ENCODE peak calls at places on chromosomes 13 and 19, in eight cellular contexts. F, J, E, U, S, I, M and X are unnamed samples.

GRCh38 chr19:50022823-50023222 is 2.3 kb downstream of the VRK3 start:
- DNase-seq in F (no peak), J (no peak), E (no peak), U (no peak), S (no peak), I (no peak), M (no peak), X (no peak)

GRCh38 chr13:30376426-30377311 is 45.6 kb upstream of the UBE2L5 start:
- DNase-seq in F (no peak), J (no peak), E (no peak), U (peak; percentile 32), S (no peak), I (no peak), M (no peak), X (no peak)

GRCh38 chr19:40321566-40322270 is 26.5 kb downstream of the C19orf47 start:
- DNase-seq in F (no peak), J (peak; percentile 50), E (no peak), U (no peak), S (no peak), I (no peak), M (no peak), X (no peak)

GRCh38 chr19:3027292-3027691 is 1.8 kb downstream of the TLE2 start:
- DNase-seq in F (no peak), J (peak; percentile 90), E (no peak), U (no peak), S (no peak), I (no peak), M (no peak), X (no peak)

GRCh38 chr19:7582446-7582845 is 13.2 kb upstream of the CAMSAP3 start:
- DNase-seq in F (no peak), J (no peak), E (no peak), U (no peak), S (no peak), I (no peak), M (no peak), X (no peak)

GRCh38 chr13:80883545-80883944 is 542.6 kb upstream of the SPRY2 start:
- DNase-seq in F (no peak), J (no peak), E (no peak), U (no peak), S (no peak), I (no peak), M (no peak), X (no peak)

GRCh38 chr13:70630247-70630646 is 522.0 kb upstream of the KLHL1 start:
- DNase-seq in F (no peak), J (no peak), E (no peak), U (no peak), S (no peak), I (no peak), M (no peak), X (no peak)

GRCh38 chr19:4376991-4377781 is 23.2 kb downstream of the SH3GL1 start:
- DNase-seq in F (peak; percentile 77), J (peak; percentile 84), E (no peak), U (no peak), S (no peak), I (no peak), M (peak; percentile 73), X (peak; percentile 87)

GRCh38 chr19:35429698-35430097 is 18.4 kb upstream of the FFAR2 start:
- DNase-seq in F (no peak), J (no peak), E (no peak), U (no peak), S (no peak), I (no peak), M (no peak), X (no peak)

GRCh38 chr19:1495051-1495798 is 4.2 kb downstream of the REEP6 start:
- DNase-seq in F (no peak), J (no peak), E (no peak), U (no peak), S (no peak), I (no peak), M (peak; percentile 12), X (no peak)

GRCh38 chr13:29548722-29549446 is 46.6 kb downstream of the SLC7A1 start:
- DNase-seq in F (no peak), J (no peak), E (peak; percentile 95), U (no peak), S (no peak), I (no peak), M (peak; percentile 53), X (no peak)

GRCh38 chr13:23273498-23273897 is 92.7 kb downstream of the SGCG start:
- DNase-seq in F (no peak), J (no peak), E (no peak), U (no peak), S (no peak), I (no peak), M (no peak), X (no peak)
- H3K27ac ChIP-seq in F (no peak overlapping the region), J (no peak overlapping the region), E (no peak overlapping the region), U (no peak overlapping the region), S (no peak overlapping the region), I (no peak overlapping the region), M (no peak overlapping the region), X (no peak overlapping the region)

GRCh38 chr19:31335716-31336115 is 13.5 kb downstream of the TSHZ3 start:
- DNase-seq in F (no peak), J (no peak), E (no peak), U (no peak), S (no peak), I (no peak), M (no peak), X (no peak)

GRCh38 chr19:31339405-31339804 is 9.8 kb downstream of the TSHZ3 start:
- DNase-seq in F (no peak), J (no peak), E (peak; percentile 69), U (no peak), S (no peak), I (no peak), M (no peak), X (no peak)

GRCh38 chr19:31334849-31335624 is 14.2 kb downstream of the TSHZ3 start:
- DNase-seq in F (no peak), J (no peak), E (no peak), U (no peak), S (peak; percentile 27), I (no peak), M (no peak), X (no peak)

GRCh38 chr19:31338069-31338767 is 11.0 kb downstream of the TSHZ3 start:
- DNase-seq in F (no peak), J (no peak), E (peak; percentile 42), U (peak; percentile 80), S (no peak), I (no peak), M (peak; percentile 30), X (peak; percentile 43)

DNA sequence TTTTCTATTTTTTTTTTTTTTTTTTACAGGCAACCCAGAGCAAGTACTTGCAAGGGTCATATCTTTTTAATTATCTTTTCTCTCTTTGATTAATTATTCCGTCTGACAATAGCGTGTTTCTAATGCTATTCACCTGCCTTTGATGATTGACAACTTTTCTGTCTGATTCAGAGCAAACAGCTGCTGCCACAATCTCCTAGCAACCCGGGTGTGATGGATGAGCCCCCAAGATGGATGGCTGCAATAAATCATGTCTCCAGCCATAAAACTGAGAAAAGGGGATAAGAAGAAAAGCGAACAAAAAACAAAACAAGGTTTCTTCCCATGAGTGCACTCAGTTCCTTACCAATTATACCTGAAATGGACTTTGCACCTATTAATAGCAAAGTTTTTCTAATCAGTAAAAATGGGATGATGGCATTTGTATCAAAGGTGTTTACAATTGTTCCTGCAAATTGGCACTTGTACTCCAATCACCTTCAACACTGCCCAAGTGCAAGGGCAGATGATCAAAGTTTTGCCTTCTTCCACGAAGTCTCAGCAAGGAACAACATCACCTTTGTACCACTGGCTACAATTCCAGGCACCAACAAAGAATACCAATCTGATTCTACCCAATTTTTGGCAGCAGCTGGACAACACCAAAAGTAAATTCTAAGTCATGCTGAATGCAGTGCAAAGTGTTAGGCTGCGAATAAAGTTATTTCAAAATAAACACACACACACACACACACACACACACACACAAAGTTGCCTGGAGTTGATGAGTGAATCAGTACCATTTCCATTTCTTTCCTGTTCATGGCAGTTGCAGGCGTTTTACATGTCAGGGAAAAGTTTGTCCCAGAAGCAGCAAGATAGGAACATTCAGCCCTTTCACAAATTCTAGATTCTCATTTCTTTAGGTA is 12.0 kb downstream of the TSHZ3 start:
- DNase-seq in F (no peak), J (no peak), E (no peak), U (no peak), S (no peak), I (no peak), M (no peak), X (no peak)
- TF ChIP-seq CTCF in F (no peak), J (no peak), E (no peak), U (no peak), S (no peak), I (no peak), M (no peak), X (no peak)

GRCh38 chr19:45115809-45116615 is 23.0 kb downstream of the PPP1R37 start:
- DNase-seq in F (peak; percentile 67), J (no peak), E (no peak), U (no peak), S (no peak), I (no peak), M (no peak), X (peak; percentile 73)

GRCh38 chr19:45114116-45114515 is 21.1 kb downstream of the PPP1R37 start:
- DNase-seq in F (no peak), J (no peak), E (no peak), U (no peak), S (no peak), I (no peak), M (no peak), X (no peak)

GRCh38 chr19:45110811-45111210 is 17.8 kb downstream of the PPP1R37 start:
- DNase-seq in F (no peak), J (peak; percentile 19), E (no peak), U (no peak), S (no peak), I (no peak), M (no peak), X (no peak)

GRCh38 chr19:45112111-45112827 is 19.3 kb downstream of the PPP1R37 start:
- DNase-seq in F (no peak), J (peak; percentile 27), E (no peak), U (no peak), S (no peak), I (no peak), M (no peak), X (no peak)

GRCh38 chr19:45113628-45114027 is 20.6 kb downstream of the PPP1R37 start:
- DNase-seq in F (no peak), J (no peak), E (no peak), U (no peak), S (no peak), I (no peak), M (peak; percentile 50), X (no peak)
- H3K4me1 ChIP-seq in F (peaks cover 34% of the 10 kb centered on the region), J (peaks cover 8% of the 10 kb centered on the region), E (no peaks in the 10 kb centered on the region), U (no peaks in the 10 kb centered on the region), S (no peaks in the 10 kb centered on the region), I (peaks cover 53% of the 10 kb centered on the region), M (peaks cover 39% of the 10 kb centered on the region), X (peaks cover 41% of the 10 kb centered on the region)

DNA sequence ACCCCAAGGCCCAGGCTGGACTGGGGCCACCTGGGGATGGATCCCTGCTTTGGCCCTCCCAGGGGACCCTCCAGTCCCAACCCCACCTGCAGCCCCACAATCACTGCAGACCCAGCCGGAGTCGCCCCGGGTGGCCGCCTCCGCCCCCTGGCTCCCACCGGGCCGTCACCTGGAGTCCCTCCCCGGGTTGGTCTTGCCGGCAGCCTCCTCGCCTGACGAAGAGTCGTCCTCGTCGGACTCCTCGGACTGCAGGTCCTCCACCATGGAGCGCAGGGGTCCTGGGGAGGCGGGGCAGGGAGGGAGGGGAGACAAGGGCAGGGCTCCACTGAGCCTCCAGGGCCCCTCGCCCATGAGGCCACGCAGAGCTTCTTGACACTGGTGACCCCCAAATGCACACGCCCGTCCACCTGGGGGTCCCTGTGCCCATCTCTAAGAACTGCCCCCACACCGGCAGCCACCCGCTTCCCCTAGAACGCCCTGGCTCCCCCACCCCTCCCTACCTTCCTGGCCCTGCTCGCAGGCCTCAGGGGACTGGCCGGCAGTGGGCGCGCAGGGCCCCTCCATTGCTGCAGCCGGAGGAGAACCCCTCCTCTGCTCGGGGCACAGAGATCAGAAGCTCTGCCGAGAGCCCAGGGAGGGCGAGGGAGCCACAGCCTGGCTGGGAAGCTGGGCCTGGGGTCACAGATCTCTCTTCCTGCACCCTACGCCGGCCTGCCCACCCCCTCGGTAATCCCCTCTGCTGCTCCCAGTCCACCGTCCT is 63.4 kb downstream of the MLLT1 start:
- DNase-seq in F (no peak), J (peak; percentile 79), E (no peak), U (no peak), S (no peak), I (no peak), M (no peak), X (peak; percentile 45)
- H3K27ac ChIP-seq in F (no peak overlapping the region), J (no peak overlapping the region), E (no peak overlapping the region), U (no peak overlapping the region), S (no peak overlapping the region), I (peak overlapping the region; percentile 41), M (no peak overlapping the region), X (no peak overlapping the region)